ENCODE peak calls at places on chromosome 6, in eight cellular contexts. One of them, this sample, is unnamed.

GRCh38 chr6:25925808-25926325 is 4.6 kb downstream of the SLC17A2 start:
- DNase-seq in effector memory CD8-positive, alpha-beta T cell: no peak
- DNase-seq in H4: no peak
- DNase-seq in HTR-8/SVneo: no peak
- DNase-seq in GM20000: no peak
- DNase-seq in fibroblast of mammary gland: no peak
- DNase-seq in GM13976: no peak
- DNase-seq in iris pigment epithelial cell: no peak
- DNase-seq in this sample: no peak

GRCh38 chr6:144131248-144131709 is 19.0 kb upstream of the STX11 start:
- DNase-seq in effector memory CD8-positive, alpha-beta T cell: no peak
- DNase-seq in H4: no peak
- DNase-seq in HTR-8/SVneo: peak
- DNase-seq in GM20000: peak
- DNase-seq in fibroblast of mammary gland: peak
- DNase-seq in GM13976: no peak
- DNase-seq in iris pigment epithelial cell: peak
- DNase-seq in this sample: no peak

GRCh38 chr6:152173321-152173720 is 365.8 kb downstream of the ESR1 start:
- DNase-seq in effector memory CD8-positive, alpha-beta T cell: no peak
- DNase-seq in H4: no peak
- DNase-seq in HTR-8/SVneo: no peak
- DNase-seq in GM20000: no peak
- DNase-seq in fibroblast of mammary gland: peak
- DNase-seq in GM13976: no peak
- DNase-seq in iris pigment epithelial cell: peak
- DNase-seq in this sample: no peak

GRCh38 chr6:13672904-13673303 is 38.7 kb downstream of the RANBP9 start:
- DNase-seq in effector memory CD8-positive, alpha-beta T cell: no peak
- DNase-seq in H4: no peak
- DNase-seq in HTR-8/SVneo: no peak
- DNase-seq in GM20000: no peak
- DNase-seq in fibroblast of mammary gland: no peak
- DNase-seq in GM13976: no peak
- DNase-seq in iris pigment epithelial cell: no peak
- DNase-seq in this sample: no peak

GRCh38 chr6:24495516-24495847 is 713 bp downstream of the ALDH5A1 start:
- DNase-seq in effector memory CD8-positive, alpha-beta T cell: no peak
- DNase-seq in H4: no peak
- DNase-seq in HTR-8/SVneo: peak
- DNase-seq in GM20000: peak
- DNase-seq in fibroblast of mammary gland: peak
- DNase-seq in GM13976: peak
- DNase-seq in iris pigment epithelial cell: peak
- DNase-seq in this sample: peak

GRCh38 chr6:13854716-13855250 is 40.4 kb upstream of the MCUR1 start:
- DNase-seq in effector memory CD8-positive, alpha-beta T cell: no peak
- DNase-seq in H4: no peak
- DNase-seq in HTR-8/SVneo: no peak
- DNase-seq in GM20000: no peak
- DNase-seq in fibroblast of mammary gland: no peak
- DNase-seq in GM13976: no peak
- DNase-seq in iris pigment epithelial cell: no peak
- DNase-seq in this sample: no peak

GRCh38 chr6:26158581-26159416 is 71.6 kb downstream of the HFE start:
- DNase-seq in effector memory CD8-positive, alpha-beta T cell: peak
- DNase-seq in H4: peak
- DNase-seq in HTR-8/SVneo: no peak
- DNase-seq in GM20000: no peak
- DNase-seq in fibroblast of mammary gland: peak
- DNase-seq in GM13976: no peak
- DNase-seq in iris pigment epithelial cell: peak
- DNase-seq in this sample: peak

GRCh38 chr6:20816126-20816525 is 281.9 kb downstream of the CDKAL1 start:
- DNase-seq in effector memory CD8-positive, alpha-beta T cell: no peak
- DNase-seq in H4: no peak
- DNase-seq in HTR-8/SVneo: no peak
- DNase-seq in GM20000: no peak
- DNase-seq in fibroblast of mammary gland: no peak
- DNase-seq in GM13976: no peak
- DNase-seq in iris pigment epithelial cell: no peak
- DNase-seq in this sample: no peak

GRCh38 chr6:2158596-2159271 is 86.7 kb downstream of the GMDS start:
- DNase-seq in effector memory CD8-positive, alpha-beta T cell: no peak
- DNase-seq in H4: peak
- DNase-seq in HTR-8/SVneo: no peak
- DNase-seq in GM20000: no peak
- DNase-seq in fibroblast of mammary gland: peak
- DNase-seq in GM13976: no peak
- DNase-seq in iris pigment epithelial cell: no peak
- DNase-seq in this sample: no peak